ENCODE peak calls at places on chromosome 18, in six cellular contexts. X, H, O, U, A and Q are unnamed samples.
A peak's percentile ranks its signal among the peaks of the same experiment; 100 is the strongest.

GRCh38 chr18:55334875-55335274 is 253.1 kb downstream of the TCF4 start:
- DNase-seq in X (no peak), H (peak; percentile 72), O (no peak), U (peak; percentile 51), A (no peak), Q (no peak)

GRCh38 chr18:21053127-21053526 is 58.5 kb downstream of the ROCK1 start:
- DNase-seq in X (no peak), H (no peak), O (peak; percentile 90), U (no peak), A (no peak), Q (no peak)

GRCh38 chr18:65876310-65876709 is 125.5 kb downstream of the CDH7 start:
- DNase-seq in X (no peak), H (no peak), O (no peak), U (no peak), A (no peak), Q (no peak)

GRCh38 chr18:48297139-48297538 is 112.0 kb downstream of the ZBTB7C start:
- DNase-seq in X (no peak), H (no peak), O (no peak), U (no peak), A (no peak), Q (no peak)

GRCh38 chr18:55857961-55858360 is 270.0 kb upstream of the TCF4 start:
- DNase-seq in X (no peak), H (no peak), O (no peak), U (no peak), A (no peak), Q (no peak)

GRCh38 chr18:79603321-79604204 is 76.0 kb upstream of the CTDP1 start:
- DNase-seq in X (peak; percentile 69), H (peak; percentile 50), O (no peak), U (no peak), A (no peak), Q (no peak)

GRCh38 chr18:7094432-7094831 is 23.2 kb downstream of the LAMA1 start:
- DNase-seq in X (no peak), H (no peak), O (no peak), U (no peak), A (no peak), Q (no peak)

GRCh38 chr18:48667276-48668254 is 128.7 kb downstream of the CTIF start:
- DNase-seq in X (peak; percentile 70), H (no peak), O (no peak), U (peak; percentile 29), A (peak; percentile 36), Q (no peak)

GRCh38 chr18:35974181-35974580 is 1.7 kb downstream of the RMP24 start:
- DNase-seq in X (no peak), H (no peak), O (no peak), U (no peak), A (no peak), Q (no peak)

GRCh38 chr18:48059363-48060109 is 129.1 kb upstream of the SMAD2 start:
- DNase-seq in X (peak; percentile 50), H (no peak), O (no peak), U (no peak), A (peak; percentile 40), Q (no peak)

GRCh38 chr18:23502516-23503037 is 734 bp upstream of the RMC1 start:
- DNase-seq in X (no peak), H (no peak), O (no peak), U (no peak), A (no peak), Q (no peak)

GRCh38 chr18:78984941-78985784 is 5.5 kb downstream of the SALL3 start:
- DNase-seq in X (peak; percentile 62), H (no peak), O (no peak), U (peak; percentile 95), A (peak; percentile 65), Q (no peak)

GRCh38 chr18:61687317-61687716 is 205.5 kb downstream of the RNF152 start:
- DNase-seq in X (no peak), H (no peak), O (no peak), U (no peak), A (no peak), Q (no peak)

GRCh38 chr18:22194151-22194598 is 24.8 kb downstream of the GATA6 start:
- DNase-seq in X (no peak), H (no peak), O (no peak), U (no peak), A (no peak), Q (no peak)